ENCODE peak calls at places on chromosomes 12 and 14, in five cellular contexts. H is cardiac fibroblast, Z is EL, T is dorsolateral prefrontal cortex, K is progenitor cell of endocrine pancreas. R is an unnamed sample.

GRCh38 chr14:75981826-75982723 is at the start of gene TGFB3:
- DNase-seq in H (peak), Z (peak), T (peak), K (peak), R (peak)

GRCh38 chr12:58889557-58889956 is 30.7 kb downstream of the LRIG3 start:
- DNase-seq in H (no peak), Z (no peak), T (no peak), K (no peak), R (no peak)

GRCh38 chr12:20601668-20602280 is 93.4 kb upstream of the SLCO1C1 start:
- DNase-seq in H (peak), Z (peak), T (no peak), K (no peak), R (no peak)

GRCh38 chr12:56104815-56105476 is 587 bp downstream of the PA2G4 start:
- DNase-seq in H (no peak), Z (peak), T (no peak), K (no peak), R (no peak)

GRCh38 chr12:117507547-117507946 is 146.1 kb upstream of the NOS1 start:
- DNase-seq in H (no peak), Z (no peak), T (no peak), K (no peak), R (peak)

GRCh38 chr12:48187916-48188695 is 4.7 kb downstream of the CCDC184 start:
- DNase-seq in H (no peak), Z (peak), T (no peak), K (no peak), R (no peak)

GRCh38 chr14:51472881-51473280 is 178.8 kb upstream of the FRMD6 start:
- DNase-seq in H (peak), Z (peak), T (no peak), K (no peak), R (peak)

GRCh38 chr12:132268674-132269073 is 60.7 kb downstream of the GALNT9 start:
- DNase-seq in H (no peak), Z (no peak), T (no peak), K (no peak), R (no peak)

GRCh38 chr14:33972522-33973162 is 21.8 kb upstream of the EGLN3 start:
- DNase-seq in H (no peak), Z (no peak), T (no peak), K (no peak), R (no peak)

GRCh38 chr14:58668848-58669480 is 31.2 kb downstream of the DACT1 start:
- DNase-seq in H (no peak), Z (no peak), T (no peak), K (no peak), R (no peak)

GRCh38 chr14:21066882-21067502 is 3.1 kb upstream of the ARHGEF40 start:
- DNase-seq in H (no peak), Z (no peak), T (no peak), K (no peak), R (no peak)

GRCh38 chr14:50928002-50928635 is 16.2 kb downstream of the PYGL start:
- DNase-seq in H (peak), Z (peak), T (no peak), K (no peak), R (no peak)

GRCh38 chr12:104788848-104789271 is 169.2 kb downstream of the SLC41A2 start:
- DNase-seq in H (no peak), Z (no peak), T (no peak), K (no peak), R (peak)

GRCh38 chr12:89253483-89253882 is 98.8 kb downstream of the DUSP6 start:
- DNase-seq in H (no peak), Z (no peak), T (no peak), K (no peak), R (no peak)

GRCh38 chr14:88614218-88614907 is 51.5 kb downstream of the ZC3H14 start:
- DNase-seq in H (peak), Z (peak), T (no peak), K (no peak), R (no peak)

GRCh38 chr14:49586673-49587460 is 687 bp upstream of the RPS29 start:
- DNase-seq in H (peak), Z (peak), T (no peak), K (no peak), R (peak)

GRCh38 chr12:57280234-57281062 is 29.5 kb upstream of the STAC3 start:
- DNase-seq in H (peak), Z (peak), T (peak), K (no peak), R (no peak)

GRCh38 chr12:79998554-79998953 is 63.7 kb upstream of the PPP1R12A start:
- DNase-seq in H (no peak), Z (no peak), T (no peak), K (no peak), R (no peak)